ENCODE peak calls at places on chromosomes 6 and 20, in six cellular contexts. One of them, this sample, is unnamed.
A peak's percentile ranks its signal among the peaks of the same experiment; 100 is the strongest.

GRCh38 chr6:149233056-149233715 is 84.3 kb upstream of the TAB2 start:
- DNase-seq in upper lobe of left lung: no peak
- DNase-seq in suprapubic skin: no peak
- DNase-seq in SK-N-SH: no peak
- DNase-seq in A549: peak; percentile 72
- DNase-seq in sigmoid colon: no peak
- DNase-seq in this sample: no peak

GRCh38 chr6:106141441-106142237 is 55.5 kb downstream of the PRDM1 start:
- DNase-seq in upper lobe of left lung: no peak
- DNase-seq in A549: no peak
- DNase-seq in SK-N-SH: no peak
- DNase-seq in sigmoid colon: no peak
- DNase-seq in suprapubic skin: no peak
- DNase-seq in this sample: no peak

GRCh38 chr6:83860347-83860731 is 850 bp downstream of the CYB5R4 start:
- DNase-seq in suprapubic skin: no peak
- DNase-seq in A549: no peak
- DNase-seq in upper lobe of left lung: no peak
- DNase-seq in SK-N-SH: no peak
- DNase-seq in sigmoid colon: no peak
- DNase-seq in this sample: no peak

GRCh38 chr6:44740566-44741120 is 353.1 kb downstream of the CDC5L start:
- DNase-seq in suprapubic skin: no peak
- DNase-seq in SK-N-SH: no peak
- DNase-seq in A549: no peak
- DNase-seq in upper lobe of left lung: no peak
- DNase-seq in sigmoid colon: no peak
- DNase-seq in this sample: no peak

GRCh38 chr20:17504898-17505663 is 26.1 kb downstream of the BFSP1 start:
- DNase-seq in SK-N-SH: peak; percentile 59
- DNase-seq in suprapubic skin: peak; percentile 83
- DNase-seq in A549: peak; percentile 53
- DNase-seq in sigmoid colon: peak; percentile 78
- DNase-seq in upper lobe of left lung: peak; percentile 91
- DNase-seq in this sample: peak; percentile 58

GRCh38 chr20:4813076-4813838 is 91.5 kb downstream of the PRND start:
- DNase-seq in sigmoid colon: peak; percentile 68
- DNase-seq in A549: no peak
- DNase-seq in SK-N-SH: no peak
- DNase-seq in upper lobe of left lung: peak; percentile 83
- DNase-seq in suprapubic skin: peak; percentile 75
- DNase-seq in this sample: peak; percentile 30

GRCh38 chr20:53829706-53830521 is 236.3 kb upstream of the ZNF217 start:
- DNase-seq in suprapubic skin: no peak
- DNase-seq in A549: peak; percentile 48
- DNase-seq in SK-N-SH: no peak
- DNase-seq in upper lobe of left lung: no peak
- DNase-seq in sigmoid colon: no peak
- DNase-seq in this sample: no peak

GRCh38 chr20:15205719-15206118 is 868.3 kb upstream of the FLRT3 start:
- DNase-seq in sigmoid colon: no peak
- DNase-seq in upper lobe of left lung: no peak
- DNase-seq in A549: no peak
- DNase-seq in SK-N-SH: no peak
- DNase-seq in suprapubic skin: no peak
- DNase-seq in this sample: no peak

GRCh38 chr6:129050086-129050485 is 167.1 kb downstream of the LAMA2 start:
- DNase-seq in suprapubic skin: no peak
- DNase-seq in A549: no peak
- DNase-seq in upper lobe of left lung: no peak
- DNase-seq in SK-N-SH: no peak
- DNase-seq in sigmoid colon: no peak
- DNase-seq in this sample: no peak

GRCh38 chr6:138817799-138818198 is 21.9 kb downstream of the ECT2L start:
- DNase-seq in A549: no peak
- DNase-seq in upper lobe of left lung: no peak
- DNase-seq in suprapubic skin: no peak
- DNase-seq in SK-N-SH: no peak
- DNase-seq in sigmoid colon: no peak
- DNase-seq in this sample: no peak

GRCh38 chr20:49614338-49615050 is 46.6 kb upstream of the PTGIS start:
- DNase-seq in A549: no peak
- DNase-seq in suprapubic skin: no peak
- DNase-seq in upper lobe of left lung: no peak
- DNase-seq in SK-N-SH: no peak
- DNase-seq in sigmoid colon: no peak
- DNase-seq in this sample: no peak

GRCh38 chr20:63205896-63206295 is 10.0 kb downstream of the YTHDF1 start:
- DNase-seq in A549: no peak
- DNase-seq in SK-N-SH: no peak
- DNase-seq in suprapubic skin: no peak
- DNase-seq in sigmoid colon: no peak
- DNase-seq in upper lobe of left lung: peak; percentile 36
- DNase-seq in this sample: no peak

GRCh38 chr6:124223596-124223995 is 419.9 kb downstream of the NKAIN2 start:
- DNase-seq in sigmoid colon: no peak
- DNase-seq in SK-N-SH: no peak
- DNase-seq in upper lobe of left lung: no peak
- DNase-seq in A549: no peak
- DNase-seq in suprapubic skin: no peak
- DNase-seq in this sample: no peak

GRCh38 chr6:14263881-14264424 is 146.4 kb downstream of the CD83 start:
- DNase-seq in suprapubic skin: no peak
- DNase-seq in sigmoid colon: no peak
- DNase-seq in upper lobe of left lung: no peak
- DNase-seq in A549: no peak
- DNase-seq in SK-N-SH: no peak
- DNase-seq in this sample: no peak

GRCh38 chr6:122322824-122323223 is 76.6 kb upstream of the HSF2 start:
- DNase-seq in suprapubic skin: no peak
- DNase-seq in upper lobe of left lung: no peak
- DNase-seq in sigmoid colon: no peak
- DNase-seq in A549: no peak
- DNase-seq in SK-N-SH: peak; percentile 2
- DNase-seq in this sample: no peak

GRCh38 chr20:50385733-50386640 is 124.2 kb upstream of the PTPN1 start:
- DNase-seq in SK-N-SH: no peak
- DNase-seq in A549: no peak
- DNase-seq in sigmoid colon: no peak
- DNase-seq in suprapubic skin: no peak
- DNase-seq in upper lobe of left lung: peak; percentile 70
- DNase-seq in this sample: no peak

GRCh38 chr6:169654590-169655391 is 47.0 kb downstream of the WDR27 start:
- DNase-seq in A549: peak; percentile 32
- DNase-seq in SK-N-SH: peak; percentile 68
- DNase-seq in upper lobe of left lung: peak; percentile 92
- DNase-seq in sigmoid colon: peak; percentile 89
- DNase-seq in suprapubic skin: no peak
- DNase-seq in this sample: peak; percentile 86
- TF ChIP-seq CTCF in A549: peak; percentile 24
- TF ChIP-seq CTCF in SK-N-SH: peak; percentile 24
- TF ChIP-seq CTCF in upper lobe of left lung: no peak
- TF ChIP-seq CTCF in sigmoid colon: peak; percentile 18
- TF ChIP-seq CTCF in suprapubic skin: no peak
- TF ChIP-seq CTCF in this sample: peak; percentile 35

DNA sequence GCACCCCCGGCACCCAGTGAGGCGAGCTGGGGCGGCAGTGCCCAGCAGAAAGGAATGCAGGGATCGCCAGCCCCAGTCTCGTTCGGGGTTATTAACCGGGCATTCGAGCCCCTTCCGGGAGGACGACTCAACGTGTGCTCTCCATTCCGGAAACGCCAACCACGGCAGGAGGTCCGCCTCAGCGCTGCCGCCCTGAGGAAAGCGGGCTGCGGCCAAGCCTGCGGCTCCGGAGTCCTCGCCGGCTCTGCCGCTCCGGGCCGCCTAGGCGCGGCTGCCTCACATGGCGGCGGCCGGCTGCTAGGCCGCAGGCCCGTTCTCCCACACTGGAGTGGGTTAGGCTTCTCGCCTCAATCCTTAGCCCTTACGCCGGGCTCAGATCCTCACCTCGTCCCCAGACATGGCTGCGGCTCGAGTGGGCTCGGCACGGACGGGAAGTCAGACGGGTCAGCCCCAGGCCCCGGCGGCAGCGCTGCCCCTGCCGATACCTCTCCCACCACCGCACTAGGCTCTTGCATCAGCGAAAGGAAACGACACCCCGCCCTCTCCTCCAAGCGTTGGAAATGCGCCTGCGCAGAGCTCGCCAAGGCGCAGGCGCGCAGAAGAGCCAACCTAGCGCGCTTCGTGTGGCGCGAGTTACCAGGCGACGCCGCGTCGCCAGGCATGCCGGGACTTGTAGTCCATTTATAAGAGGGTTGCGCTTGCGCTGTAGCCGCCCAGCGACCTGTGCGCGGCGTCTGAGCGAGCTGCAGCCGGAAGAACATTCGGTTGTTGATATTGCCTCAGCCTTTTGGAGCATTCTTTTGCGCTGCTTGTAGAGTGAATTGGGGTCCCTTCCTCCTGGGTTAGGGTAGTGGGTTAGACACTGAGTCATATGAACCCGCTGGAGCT is at the start of gene EIF2S2:
- DNase-seq in A549: peak; percentile 99
- DNase-seq in suprapubic skin: peak; percentile 96
- DNase-seq in upper lobe of left lung: peak; percentile 97
- DNase-seq in sigmoid colon: peak; percentile 98
- DNase-seq in SK-N-SH: peak; percentile 94
- DNase-seq in this sample: peak; percentile 96
- TF ChIP-seq EP300 in A549: no peak
- TF ChIP-seq EP300 in suprapubic skin: no peak
- TF ChIP-seq EP300 in upper lobe of left lung: no peak
- TF ChIP-seq EP300 in sigmoid colon: no peak
- TF ChIP-seq EP300 in SK-N-SH: no peak
- TF ChIP-seq EP300 in this sample: no peak

DNA sequence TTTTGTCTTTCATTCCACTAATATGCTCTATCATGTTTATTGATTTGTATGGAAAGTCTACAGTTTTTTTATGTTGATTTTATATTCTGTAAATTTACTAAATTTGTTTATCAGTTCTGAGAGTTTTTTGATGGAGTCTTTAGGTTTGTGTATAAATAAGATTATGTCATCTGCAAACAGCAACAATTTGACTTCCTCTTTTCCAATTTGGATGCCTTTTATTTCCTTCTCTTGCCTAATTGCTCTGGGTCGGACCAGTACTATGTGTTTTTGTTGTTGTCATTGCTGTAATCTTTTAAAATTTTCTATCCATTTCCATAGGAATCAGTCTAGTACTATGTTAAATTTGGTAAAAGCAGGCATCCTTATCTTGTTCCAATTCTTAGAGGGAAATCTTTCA is 31.5 kb upstream of the POLR1H start:
- DNase-seq in upper lobe of left lung: no peak
- DNase-seq in suprapubic skin: no peak
- DNase-seq in SK-N-SH: no peak
- DNase-seq in sigmoid colon: no peak
- DNase-seq in A549: no peak
- DNase-seq in this sample: no peak
- TF ChIP-seq CTCF in upper lobe of left lung: no peak
- TF ChIP-seq CTCF in suprapubic skin: no peak
- TF ChIP-seq CTCF in SK-N-SH: no peak
- TF ChIP-seq CTCF in sigmoid colon: no peak
- TF ChIP-seq CTCF in A549: no peak
- TF ChIP-seq CTCF in this sample: no peak

GRCh38 chr20:12982098-12982497 is 26.7 kb upstream of the SPTLC3 start:
- DNase-seq in sigmoid colon: no peak
- DNase-seq in suprapubic skin: no peak
- DNase-seq in SK-N-SH: no peak
- DNase-seq in A549: no peak
- DNase-seq in upper lobe of left lung: no peak
- DNase-seq in this sample: no peak

GRCh38 chr20:12976720-12977633 is 31.8 kb upstream of the SPTLC3 start:
- DNase-seq in suprapubic skin: no peak
- DNase-seq in A549: no peak
- DNase-seq in sigmoid colon: no peak
- DNase-seq in SK-N-SH: no peak
- DNase-seq in upper lobe of left lung: no peak
- DNase-seq in this sample: no peak

GRCh38 chr20:12978613-12979495 is 29.9 kb upstream of the SPTLC3 start:
- DNase-seq in A549: no peak
- DNase-seq in SK-N-SH: no peak
- DNase-seq in upper lobe of left lung: no peak
- DNase-seq in suprapubic skin: no peak
- DNase-seq in sigmoid colon: no peak
- DNase-seq in this sample: no peak

GRCh38 chr20:12975833-12976608 is 32.8 kb upstream of the SPTLC3 start:
- DNase-seq in sigmoid colon: no peak
- DNase-seq in suprapubic skin: no peak
- DNase-seq in SK-N-SH: no peak
- DNase-seq in upper lobe of left lung: no peak
- DNase-seq in A549: no peak
- DNase-seq in this sample: no peak

DNA sequence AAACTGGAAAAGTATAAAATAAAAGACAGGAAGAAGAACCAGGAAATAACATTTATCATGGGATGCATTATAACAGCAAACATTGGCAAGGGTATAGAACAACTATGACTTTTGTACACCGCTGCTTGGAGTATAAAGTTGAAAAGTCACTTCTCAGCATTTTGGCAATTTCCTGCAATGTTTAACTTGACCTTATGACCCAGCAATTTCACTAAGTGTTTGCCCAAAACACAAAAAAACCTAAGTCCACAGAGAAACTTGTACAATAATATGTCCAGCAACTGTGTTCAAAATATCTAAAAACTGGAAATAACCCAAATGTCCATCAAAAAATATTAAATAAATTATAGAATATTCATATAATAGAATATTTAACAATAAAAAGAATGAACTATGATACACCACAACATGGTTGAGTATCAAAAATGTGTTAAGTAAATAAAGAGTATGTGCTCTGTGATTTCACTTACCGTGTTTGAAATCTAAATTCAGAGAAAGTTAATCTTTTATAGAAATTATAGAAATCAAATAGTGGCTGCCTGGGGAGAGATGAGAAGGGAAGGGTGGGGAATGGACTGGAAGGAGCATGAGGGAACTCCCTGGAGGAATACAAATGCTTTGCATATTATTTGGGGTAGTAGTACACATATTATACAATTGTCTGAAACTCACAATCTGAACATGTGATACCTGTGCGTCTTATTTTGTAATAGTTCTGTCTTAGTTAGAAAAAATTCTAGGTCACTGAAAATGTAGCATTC is 31.0 kb upstream of the SPTLC3 start:
- DNase-seq in SK-N-SH: no peak
- DNase-seq in upper lobe of left lung: no peak
- DNase-seq in sigmoid colon: no peak
- DNase-seq in A549: no peak
- DNase-seq in suprapubic skin: no peak
- DNase-seq in this sample: no peak
- TF ChIP-seq EP300 in SK-N-SH: no peak
- TF ChIP-seq EP300 in upper lobe of left lung: no peak
- TF ChIP-seq EP300 in sigmoid colon: no peak
- TF ChIP-seq EP300 in A549: no peak
- TF ChIP-seq EP300 in suprapubic skin: no peak
- TF ChIP-seq EP300 in this sample: no peak

DNA sequence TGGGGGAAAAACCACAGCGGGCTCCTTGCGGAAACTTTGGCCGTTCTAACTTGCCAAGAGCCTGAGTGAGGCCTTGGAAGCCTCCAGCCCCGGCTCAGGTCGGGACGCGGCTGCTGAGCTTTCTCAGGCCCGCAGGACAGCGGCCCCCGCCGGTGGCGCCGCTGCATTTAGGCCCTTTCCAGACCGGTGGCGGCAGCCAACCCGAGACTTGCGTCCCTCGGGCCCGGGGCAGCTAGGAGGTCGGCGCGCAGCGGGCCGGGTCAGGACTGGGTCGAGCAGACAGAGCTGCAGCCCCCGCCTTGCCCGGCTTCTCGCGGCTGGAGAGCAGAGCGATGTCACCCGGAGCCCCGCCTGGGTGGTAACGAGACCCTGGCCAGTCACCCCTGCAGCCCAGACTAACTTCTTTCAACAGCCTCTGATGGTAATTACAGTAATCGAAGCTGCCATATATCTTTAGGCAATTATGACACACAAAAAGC is 2.7 kb downstream of the NR2E1 start:
- DNase-seq in sigmoid colon: no peak
- DNase-seq in A549: no peak
- DNase-seq in suprapubic skin: no peak
- DNase-seq in SK-N-SH: peak; percentile 74
- DNase-seq in upper lobe of left lung: peak; percentile 89
- DNase-seq in this sample: no peak
- TF ChIP-seq CTCF in sigmoid colon: peak; percentile 14
- TF ChIP-seq CTCF in A549: no peak
- TF ChIP-seq CTCF in suprapubic skin: no peak
- TF ChIP-seq CTCF in SK-N-SH: no peak
- TF ChIP-seq CTCF in upper lobe of left lung: no peak
- TF ChIP-seq CTCF in this sample: no peak